ENCODE peak calls at places on chromosomes 1 and 21, in six cellular contexts. One of them, this sample, is unnamed.

GRCh38 chr21:45970674-45971486 is 10.7 kb upstream of the COL6A1 start:
- DNase-seq in psoas muscle: peak
- DNase-seq in fibroblast of mammary gland: no peak
- DNase-seq in lower lobe of right lung: no peak
- DNase-seq in upper lobe of left lung: no peak
- DNase-seq in pancreas: no peak
- DNase-seq in this sample: peak

GRCh38 chr1:33111965-33112364 is 31.0 kb downstream of the AZIN2 start:
- DNase-seq in fibroblast of mammary gland: peak
- DNase-seq in psoas muscle: no peak
- DNase-seq in pancreas: no peak
- DNase-seq in upper lobe of left lung: no peak
- DNase-seq in lower lobe of right lung: no peak
- DNase-seq in this sample: no peak

GRCh38 chr1:193434319-193434718 is 247.9 kb upstream of the B3GALT2 start:
- DNase-seq in pancreas: no peak
- DNase-seq in psoas muscle: no peak
- DNase-seq in fibroblast of mammary gland: no peak
- DNase-seq in upper lobe of left lung: no peak
- DNase-seq in lower lobe of right lung: no peak
- DNase-seq in this sample: no peak

GRCh38 chr1:245762396-245762910 is 607.7 kb downstream of the KIF26B start:
- DNase-seq in lower lobe of right lung: no peak
- DNase-seq in pancreas: no peak
- DNase-seq in psoas muscle: no peak
- DNase-seq in upper lobe of left lung: no peak
- DNase-seq in fibroblast of mammary gland: no peak
- DNase-seq in this sample: no peak

GRCh38 chr1:62071695-62072094 is 123.0 kb upstream of the L1TD1 start:
- DNase-seq in lower lobe of right lung: no peak
- DNase-seq in fibroblast of mammary gland: no peak
- DNase-seq in pancreas: no peak
- DNase-seq in psoas muscle: no peak
- DNase-seq in upper lobe of left lung: no peak
- DNase-seq in this sample: no peak

GRCh38 chr1:66197785-66198184 is 336.2 kb upstream of the SGIP1 start:
- DNase-seq in psoas muscle: no peak
- DNase-seq in pancreas: no peak
- DNase-seq in lower lobe of right lung: no peak
- DNase-seq in fibroblast of mammary gland: no peak
- DNase-seq in upper lobe of left lung: no peak
- DNase-seq in this sample: no peak

GRCh38 chr1:175481126-175482071 is 262.0 kb downstream of the TNR start:
- DNase-seq in pancreas: no peak
- DNase-seq in psoas muscle: no peak
- DNase-seq in lower lobe of right lung: no peak
- DNase-seq in upper lobe of left lung: no peak
- DNase-seq in fibroblast of mammary gland: peak
- DNase-seq in this sample: no peak

GRCh38 chr1:177077006-177077405 is 87.5 kb downstream of the ASTN1 start:
- DNase-seq in fibroblast of mammary gland: no peak
- DNase-seq in pancreas: no peak
- DNase-seq in upper lobe of left lung: no peak
- DNase-seq in lower lobe of right lung: no peak
- DNase-seq in psoas muscle: no peak
- DNase-seq in this sample: no peak

GRCh38 chr1:246682231-246682895 is 41.8 kb upstream of the SCCPDH start:
- DNase-seq in pancreas: no peak
- DNase-seq in lower lobe of right lung: no peak
- DNase-seq in fibroblast of mammary gland: peak
- DNase-seq in upper lobe of left lung: no peak
- DNase-seq in psoas muscle: no peak
- DNase-seq in this sample: no peak

GRCh38 chr1:47295579-47295978 is 18.4 kb downstream of the STIL start:
- DNase-seq in psoas muscle: no peak
- DNase-seq in pancreas: no peak
- DNase-seq in fibroblast of mammary gland: no peak
- DNase-seq in lower lobe of right lung: no peak
- DNase-seq in upper lobe of left lung: no peak
- DNase-seq in this sample: no peak

DNA sequence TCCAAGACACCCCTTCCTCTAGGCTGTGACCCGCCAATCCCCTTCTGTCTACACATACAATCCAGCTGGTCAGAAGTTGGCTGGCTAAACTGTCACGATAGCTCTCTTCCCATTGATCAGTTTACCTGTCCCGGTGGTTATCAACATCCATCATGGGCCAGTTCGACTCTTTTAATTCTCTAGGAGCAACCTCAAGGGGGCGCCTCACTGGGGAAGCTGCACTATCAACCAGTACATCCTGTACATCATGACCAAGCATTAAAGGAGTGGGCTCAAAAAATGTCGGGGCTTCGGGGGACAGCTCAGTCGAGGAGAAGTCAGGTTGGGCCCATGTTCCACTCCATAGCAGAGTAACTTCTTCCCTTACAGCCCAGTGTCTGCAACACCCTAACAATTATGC is 53.2 kb upstream of the B3GALNT2 start:
- DNase-seq in fibroblast of mammary gland: no peak
- DNase-seq in pancreas: no peak
- DNase-seq in upper lobe of left lung: no peak
- DNase-seq in lower lobe of right lung: no peak
- DNase-seq in psoas muscle: no peak
- DNase-seq in this sample: no peak
- TF ChIP-seq CTCF in fibroblast of mammary gland: peak
- TF ChIP-seq CTCF in pancreas: no peak
- TF ChIP-seq CTCF in upper lobe of left lung: no peak
- TF ChIP-seq CTCF in lower lobe of right lung: no peak
- TF ChIP-seq CTCF in psoas muscle: no peak
- TF ChIP-seq CTCF in this sample: peak

GRCh38 chr1:164619006-164619784 is 60.2 kb downstream of the PBX1 start:
- DNase-seq in psoas muscle: no peak
- DNase-seq in lower lobe of right lung: no peak
- DNase-seq in upper lobe of left lung: no peak
- DNase-seq in fibroblast of mammary gland: no peak
- DNase-seq in pancreas: no peak
- DNase-seq in this sample: no peak

GRCh38 chr1:164623805-164624204 is 64.8 kb downstream of the PBX1 start:
- DNase-seq in psoas muscle: no peak
- DNase-seq in upper lobe of left lung: no peak
- DNase-seq in lower lobe of right lung: no peak
- DNase-seq in pancreas: no peak
- DNase-seq in fibroblast of mammary gland: no peak
- DNase-seq in this sample: no peak

GRCh38 chr1:164624393-164624792 is 65.4 kb downstream of the PBX1 start:
- DNase-seq in fibroblast of mammary gland: no peak
- DNase-seq in lower lobe of right lung: no peak
- DNase-seq in psoas muscle: no peak
- DNase-seq in upper lobe of left lung: no peak
- DNase-seq in pancreas: no peak
- DNase-seq in this sample: no peak

GRCh38 chr1:164625004-164625617 is 66.1 kb downstream of the PBX1 start:
- DNase-seq in pancreas: no peak
- DNase-seq in psoas muscle: no peak
- DNase-seq in fibroblast of mammary gland: no peak
- DNase-seq in lower lobe of right lung: no peak
- DNase-seq in upper lobe of left lung: no peak
- DNase-seq in this sample: no peak

GRCh38 chr1:164622057-164622840 is 63.3 kb downstream of the PBX1 start:
- DNase-seq in upper lobe of left lung: no peak
- DNase-seq in lower lobe of right lung: no peak
- DNase-seq in pancreas: no peak
- DNase-seq in fibroblast of mammary gland: no peak
- DNase-seq in psoas muscle: no peak
- DNase-seq in this sample: no peak
- TF ChIP-seq CTCF in upper lobe of left lung: no peak
- TF ChIP-seq CTCF in lower lobe of right lung: no peak
- TF ChIP-seq CTCF in pancreas: no peak
- TF ChIP-seq CTCF in fibroblast of mammary gland: no peak
- TF ChIP-seq CTCF in psoas muscle: no peak
- TF ChIP-seq CTCF in this sample: no peak

GRCh38 chr1:112923234-112923955 is 32.6 kb downstream of the SLC16A1 start:
- DNase-seq in fibroblast of mammary gland: no peak
- DNase-seq in pancreas: no peak
- DNase-seq in upper lobe of left lung: no peak
- DNase-seq in psoas muscle: no peak
- DNase-seq in lower lobe of right lung: no peak
- DNase-seq in this sample: no peak

GRCh38 chr1:112927462-112927971 is 28.5 kb downstream of the SLC16A1 start:
- DNase-seq in fibroblast of mammary gland: no peak
- DNase-seq in psoas muscle: no peak
- DNase-seq in lower lobe of right lung: no peak
- DNase-seq in upper lobe of left lung: no peak
- DNase-seq in pancreas: no peak
- DNase-seq in this sample: no peak

GRCh38 chr1:112923956-112924349 is 32.0 kb downstream of the SLC16A1 start:
- DNase-seq in fibroblast of mammary gland: no peak
- DNase-seq in lower lobe of right lung: no peak
- DNase-seq in upper lobe of left lung: no peak
- DNase-seq in pancreas: no peak
- DNase-seq in psoas muscle: no peak
- DNase-seq in this sample: no peak

GRCh38 chr1:112926858-112927257 is 29.1 kb downstream of the SLC16A1 start:
- DNase-seq in pancreas: no peak
- DNase-seq in upper lobe of left lung: no peak
- DNase-seq in psoas muscle: no peak
- DNase-seq in lower lobe of right lung: no peak
- DNase-seq in fibroblast of mammary gland: no peak
- DNase-seq in this sample: no peak

GRCh38 chr1:112925015-112925414 is 31.0 kb downstream of the SLC16A1 start:
- DNase-seq in fibroblast of mammary gland: no peak
- DNase-seq in pancreas: no peak
- DNase-seq in lower lobe of right lung: no peak
- DNase-seq in psoas muscle: no peak
- DNase-seq in upper lobe of left lung: no peak
- DNase-seq in this sample: no peak
- TF ChIP-seq CTCF in fibroblast of mammary gland: no peak
- TF ChIP-seq CTCF in pancreas: no peak
- TF ChIP-seq CTCF in lower lobe of right lung: no peak
- TF ChIP-seq CTCF in psoas muscle: no peak
- TF ChIP-seq CTCF in upper lobe of left lung: no peak
- TF ChIP-seq CTCF in this sample: peak

DNA sequence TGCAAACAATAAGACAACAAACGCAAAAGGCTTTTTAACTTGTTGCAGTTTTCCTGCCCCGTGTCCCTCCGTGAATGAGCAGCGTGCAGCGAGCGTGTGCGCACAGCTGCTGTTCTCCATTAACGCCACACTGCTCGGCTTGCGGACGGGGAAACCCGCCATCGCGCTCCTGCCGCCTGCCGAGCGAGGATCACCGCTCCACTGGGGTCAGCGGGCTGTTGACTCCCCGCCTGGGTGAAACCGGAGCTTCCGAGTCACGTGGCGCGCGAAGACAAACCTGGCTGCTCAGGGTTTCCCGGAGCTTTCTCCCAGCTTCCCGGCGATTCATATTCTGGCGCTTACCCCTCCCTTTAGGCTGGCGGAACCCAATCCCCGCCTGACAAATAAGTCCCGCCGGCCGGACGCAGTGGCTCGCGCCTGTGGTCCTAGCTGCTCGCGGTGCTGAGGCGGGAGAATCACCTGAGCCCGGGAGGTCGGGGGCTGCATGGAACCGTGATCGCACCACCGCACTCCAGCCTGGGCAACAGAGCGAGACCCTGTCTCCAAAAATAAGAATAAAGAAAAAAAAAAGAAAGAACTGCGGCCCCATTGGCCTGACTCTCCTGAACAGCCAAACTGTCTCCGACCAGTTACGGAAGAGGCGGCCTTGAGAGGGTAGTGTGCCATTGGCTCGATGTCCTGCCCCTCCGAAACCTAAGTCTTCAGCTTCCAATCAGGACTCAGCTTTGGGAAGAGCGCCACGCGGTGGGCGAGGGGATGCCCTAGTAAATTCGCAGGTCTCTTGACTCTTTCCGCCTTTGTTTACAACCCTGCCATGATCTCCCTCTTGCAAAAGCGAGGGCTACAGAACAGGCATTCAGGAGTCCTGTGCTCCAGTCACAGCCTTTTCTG is at the start of gene CREB3L4:
- DNase-seq in psoas muscle: peak
- DNase-seq in upper lobe of left lung: peak
- DNase-seq in pancreas: peak
- DNase-seq in fibroblast of mammary gland: peak
- DNase-seq in lower lobe of right lung: peak
- DNase-seq in this sample: peak
- TF ChIP-seq CTCF in psoas muscle: peak
- TF ChIP-seq CTCF in upper lobe of left lung: peak
- TF ChIP-seq CTCF in pancreas: no peak
- TF ChIP-seq CTCF in fibroblast of mammary gland: peak
- TF ChIP-seq CTCF in lower lobe of right lung: peak
- TF ChIP-seq CTCF in this sample: peak

GRCh38 chr1:16055613-16056520 is 12.3 kb downstream of the CLCNKB start:
- DNase-seq in upper lobe of left lung: peak
- DNase-seq in pancreas: peak
- DNase-seq in lower lobe of right lung: peak
- DNase-seq in fibroblast of mammary gland: peak
- DNase-seq in psoas muscle: peak
- DNase-seq in this sample: peak
- TF ChIP-seq CTCF in upper lobe of left lung: peak
- TF ChIP-seq CTCF in pancreas: peak
- TF ChIP-seq CTCF in lower lobe of right lung: peak
- TF ChIP-seq CTCF in fibroblast of mammary gland: peak
- TF ChIP-seq CTCF in psoas muscle: peak
- TF ChIP-seq CTCF in this sample: peak